ENCODE peak calls at places on chromosomes 11 and 22, in ten cellular contexts. L is PC-9; I is fibroblast of lung; Z is CD8-positive, alpha-beta T cell; G is lower lobe of right lung; P is pancreas; R is fibroblast of villous mesenchyme; O is heart right ventricle; F is neural progenitor cell; A is IMR-90. H is an unnamed sample.

GRCh38 chr22:37817705-37818311 is 5.4 kb upstream of the GALR3 start:
- DNase-seq in A (peak; percentile 68), P (peak; percentile 93), L (peak; percentile 91), Z (peak; percentile 85), F (peak; percentile 88), O (peak; percentile 82), R (peak; percentile 78), I (peak; percentile 78), G (peak; percentile 83), H (peak; percentile 84)

GRCh38 chr11:121451178-121451981 is 734 bp upstream of the SORL1 start:
- DNase-seq in F (no peak), Z (peak; percentile 55), A (no peak), I (no peak), G (no peak), R (no peak), P (no peak), L (no peak), O (no peak), H (no peak)

GRCh38 chr11:124717421-124717785 is 22.3 kb upstream of the NRGN start:
- DNase-seq in G (no peak), A (peak; percentile 59), I (no peak), P (no peak), O (no peak), Z (no peak), F (no peak), R (no peak), L (no peak), H (no peak)

GRCh38 chr11:104873252-104873651 is 25.0 kb downstream of the CASP12 start:
- DNase-seq in P (no peak), G (no peak), O (no peak), F (no peak), I (no peak), L (no peak), Z (no peak), R (no peak), A (no peak), H (no peak)

GRCh38 chr11:126477526-126478275 is 122.2 kb downstream of the ST3GAL4 start:
- DNase-seq in P (no peak), R (no peak), A (no peak), F (no peak), L (no peak), G (no peak), I (no peak), Z (no peak), O (no peak), H (no peak)

GRCh38 chr11:9617960-9618359 is 44.5 kb downstream of the WEE1 start:
- DNase-seq in Z (no peak), A (peak; percentile 87), G (no peak), P (no peak), R (peak; percentile 82), O (no peak), I (peak; percentile 53), F (no peak), L (no peak), H (no peak)

GRCh38 chr11:2541881-2542361 is 97.1 kb downstream of the KCNQ1 start:
- DNase-seq in F (no peak), I (no peak), G (peak; percentile 18), P (peak; percentile 58), O (no peak), R (no peak), L (no peak), A (no peak), Z (no peak), H (no peak)

GRCh38 chr22:30180616-30181015 is 65.9 kb downstream of the LIF start:
- DNase-seq in O (no peak), R (no peak), G (no peak), F (no peak), A (no peak), L (no peak), P (no peak), I (no peak), Z (no peak), H (no peak)

GRCh38 chr11:85970593-85970992 is 98.3 kb downstream of the PICALM start:
- DNase-seq in F (no peak), G (no peak), A (no peak), L (no peak), R (no peak), Z (no peak), P (no peak), O (no peak), I (no peak), H (no peak)

GRCh38 chr22:42307806-42308563 is 37.5 kb upstream of the TCF20 start:
- DNase-seq in Z (no peak), F (no peak), G (no peak), R (no peak), O (no peak), I (no peak), L (no peak), A (no peak), P (no peak), H (no peak)

DNA sequence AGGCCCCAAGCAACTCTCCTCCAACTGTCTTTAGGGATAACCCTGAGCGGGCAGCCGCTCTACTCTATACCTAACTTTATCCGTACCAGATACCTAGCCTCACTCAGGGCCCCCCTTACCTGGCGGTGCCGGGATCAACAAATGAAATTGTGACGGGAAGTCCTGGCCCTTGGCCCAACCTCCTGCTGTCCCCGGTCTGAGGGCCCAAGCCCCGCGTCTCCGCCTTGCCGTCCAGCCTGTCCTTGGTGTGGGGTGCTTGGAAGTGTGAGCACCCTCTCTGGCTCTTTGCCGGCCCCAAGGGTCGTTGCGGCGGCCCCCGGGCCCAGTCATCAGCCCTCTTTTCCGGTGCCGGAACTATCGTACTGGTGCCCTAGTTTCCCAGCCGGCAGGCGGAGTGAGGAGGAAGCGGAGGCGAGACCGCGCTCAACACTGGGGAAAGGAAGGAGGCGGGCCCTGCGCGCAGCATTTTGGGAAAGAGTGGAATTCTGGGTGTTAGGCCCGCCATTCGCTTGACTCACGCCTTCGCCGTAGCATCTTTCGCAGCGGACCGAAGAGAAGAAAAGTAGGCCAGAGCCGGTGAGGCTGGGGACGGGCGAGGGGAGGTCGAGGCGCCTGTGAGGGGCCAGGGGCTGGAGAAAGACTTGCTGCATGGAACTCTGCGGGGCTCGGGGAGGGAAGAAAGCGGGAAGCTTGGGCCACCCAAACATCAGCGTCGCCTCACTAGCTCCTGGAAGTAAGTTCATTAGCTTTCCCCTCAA is at the start of gene SNRPD3:
- DNase-seq in I (peak; percentile 93), O (peak; percentile 94), R (peak; percentile 92), G (peak; percentile 95), Z (peak; percentile 90), P (peak; percentile 97), A (peak; percentile 92), L (peak; percentile 81), F (peak; percentile 96), H (peak; percentile 92)
- TF ChIP-seq CTCF in I (no peak), O (peak; percentile 23), R (peak; percentile 16), G (peak; percentile 23), Z (no peak), P (no peak), A (no peak), L (no peak), F (peak; percentile 8), H (peak; percentile 43)

GRCh38 chr11:95898782-95899181 is 25.1 kb downstream of the MTMR2 start:
- DNase-seq in O (no peak), Z (no peak), R (no peak), I (no peak), F (no peak), P (no peak), A (no peak), L (no peak), G (no peak), H (no peak)
- H3K4me3 ChIP-seq in O (no peak overlapping the region), Z (no peak overlapping the region), R (no peak overlapping the region), I (no peak overlapping the region), F (no peak overlapping the region), P (no peak overlapping the region), A (no peak overlapping the region), L (no peak overlapping the region), G (no peak overlapping the region), H (no peak overlapping the region)

GRCh38 chr22:26463688-26464087 is 19.9 kb downstream of the HPS4 start:
- DNase-seq in Z (no peak), G (no peak), L (no peak), F (no peak), O (no peak), P (no peak), I (no peak), R (no peak), A (no peak), H (no peak)

GRCh38 chr22:26462051-26462450 is 21.5 kb downstream of the HPS4 start:
- DNase-seq in A (no peak), P (no peak), F (no peak), R (no peak), O (no peak), G (no peak), I (no peak), L (no peak), Z (no peak), H (no peak)

GRCh38 chr22:26466196-26466595 is 17.4 kb downstream of the HPS4 start:
- DNase-seq in Z (no peak), G (no peak), A (no peak), L (no peak), O (no peak), I (no peak), F (no peak), R (no peak), P (no peak), H (no peak)

GRCh38 chr22:26462971-26463661 is 20.5 kb downstream of the HPS4 start:
- DNase-seq in F (peak; percentile 66), L (no peak), G (no peak), R (peak; percentile 58), I (no peak), P (no peak), O (no peak), A (peak; percentile 19), Z (no peak), H (no peak)

DNA sequence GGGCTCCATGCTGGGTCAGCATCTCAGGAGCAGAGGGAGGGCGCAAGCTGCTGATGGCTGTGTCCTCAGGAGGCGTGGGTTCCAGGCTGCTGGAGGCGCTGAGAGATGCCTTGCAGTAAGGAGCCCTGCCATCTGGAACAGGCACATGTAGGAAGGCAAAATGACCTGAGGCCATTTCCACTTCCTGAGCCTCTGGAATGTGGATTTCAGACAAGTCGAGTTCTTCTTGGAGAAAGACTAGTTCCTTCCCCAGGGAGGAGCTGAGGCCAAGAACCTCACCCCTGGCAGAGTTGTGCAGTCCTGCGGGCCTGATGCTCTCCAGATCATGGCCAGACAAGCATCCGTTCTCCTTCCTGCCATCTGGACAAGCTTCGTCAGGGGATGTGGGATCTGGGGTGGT is 19.3 kb downstream of the HPS4 start:
- DNase-seq in A (no peak), G (no peak), P (no peak), I (no peak), R (peak; percentile 29), Z (no peak), O (no peak), F (no peak), L (no peak), H (no peak)
- TF ChIP-seq CTCF in A (no peak), G (no peak), P (no peak), I (no peak), R (no peak), Z (no peak), O (no peak), F (no peak), L (no peak), H (no peak)

DNA sequence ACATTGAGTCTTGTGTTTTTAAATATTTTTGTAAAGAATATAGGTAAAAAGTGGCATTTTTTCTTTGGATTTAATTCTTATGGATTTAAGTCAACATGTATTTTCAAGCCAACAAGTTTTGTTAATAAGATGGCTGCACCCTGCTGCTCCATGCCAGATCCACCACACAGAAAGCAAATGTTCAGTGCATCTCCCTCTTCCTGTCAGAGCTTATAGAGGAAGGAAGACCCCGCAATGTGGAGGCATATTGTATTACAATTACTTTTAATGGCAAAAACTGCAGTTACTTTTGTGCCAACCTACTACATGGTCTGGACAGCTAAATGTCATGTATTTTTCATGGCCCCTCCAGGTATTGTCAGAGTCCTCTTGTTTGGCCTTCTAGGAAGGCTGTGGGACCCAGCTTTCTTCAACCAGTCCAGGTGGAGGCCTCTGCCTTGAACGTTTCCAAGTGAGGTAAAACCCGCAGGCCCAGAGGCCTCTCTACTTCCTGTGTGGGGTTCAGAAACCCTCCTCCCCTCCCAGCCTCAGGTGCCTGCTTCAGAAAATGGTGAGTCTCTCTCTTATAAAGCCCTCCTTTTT is at the start of gene CD3E:
- DNase-seq in F (no peak), Z (peak; percentile 73), P (no peak), O (no peak), R (no peak), A (no peak), L (no peak), G (no peak), I (no peak), H (no peak)
- H3K4me3 ChIP-seq in F (no peak within 1 kb of the TSS), Z (peak within 1 kb of the TSS; percentile 90), P (no peak within 1 kb of the TSS), O (no peak within 1 kb of the TSS), R (no peak within 1 kb of the TSS), A (no peak within 1 kb of the TSS), L (no peak within 1 kb of the TSS), G (peak within 1 kb of the TSS; percentile 33), I (no peak within 1 kb of the TSS), H (no peak within 1 kb of the TSS)

H was measured in breast epithelium.